ENCODE peak calls at places on chromosome 12, in ten cellular contexts. One of them, this sample, is unnamed.

GRCh38 chr12:103177624-103178023 is 220.2 kb downstream of the ASCL1 start:
- DNase-seq in cardiac muscle cell: no peak
- DNase-seq in astrocyte of the spinal cord: no peak
- DNase-seq in breast epithelium: no peak
- DNase-seq in HFFc6: no peak
- DNase-seq in endothelial cell: no peak
- DNase-seq in GM20000: no peak
- DNase-seq in psoas muscle: no peak
- DNase-seq in transverse colon: no peak
- DNase-seq in WTC11: no peak
- DNase-seq in this sample: no peak

GRCh38 chr12:83514372-83514771 is 827.7 kb downstream of the TMTC2 start:
- DNase-seq in HFFc6: no peak
- DNase-seq in psoas muscle: no peak
- DNase-seq in GM20000: no peak
- DNase-seq in transverse colon: no peak
- DNase-seq in endothelial cell: no peak
- DNase-seq in WTC11: no peak
- DNase-seq in breast epithelium: no peak
- DNase-seq in cardiac muscle cell: no peak
- DNase-seq in astrocyte of the spinal cord: no peak
- DNase-seq in this sample: no peak

GRCh38 chr12:12415886-12416285 is 59.0 kb downstream of the BORCS5 start:
- DNase-seq in WTC11: no peak
- DNase-seq in transverse colon: no peak
- DNase-seq in GM20000: no peak
- DNase-seq in endothelial cell: no peak
- DNase-seq in cardiac muscle cell: no peak
- DNase-seq in breast epithelium: no peak
- DNase-seq in astrocyte of the spinal cord: no peak
- DNase-seq in psoas muscle: no peak
- DNase-seq in HFFc6: no peak
- DNase-seq in this sample: no peak

GRCh38 chr12:2344476-2344875 is 291.7 kb downstream of the CACNA1C start:
- DNase-seq in transverse colon: no peak
- DNase-seq in GM20000: no peak
- DNase-seq in breast epithelium: no peak
- DNase-seq in psoas muscle: no peak
- DNase-seq in cardiac muscle cell: no peak
- DNase-seq in endothelial cell: no peak
- DNase-seq in HFFc6: no peak
- DNase-seq in WTC11: no peak
- DNase-seq in astrocyte of the spinal cord: no peak
- DNase-seq in this sample: no peak

GRCh38 chr12:94244165-94245133 is 96.1 kb downstream of the PLXNC1 start:
- DNase-seq in endothelial cell: no peak
- DNase-seq in astrocyte of the spinal cord: no peak
- DNase-seq in WTC11: no peak
- DNase-seq in GM20000: peak
- DNase-seq in HFFc6: no peak
- DNase-seq in cardiac muscle cell: no peak
- DNase-seq in psoas muscle: no peak
- DNase-seq in breast epithelium: no peak
- DNase-seq in transverse colon: peak
- DNase-seq in this sample: peak

GRCh38 chr12:26991826-26992225 is 22.4 kb downstream of the TM7SF3 start:
- DNase-seq in transverse colon: no peak
- DNase-seq in astrocyte of the spinal cord: no peak
- DNase-seq in WTC11: no peak
- DNase-seq in endothelial cell: no peak
- DNase-seq in breast epithelium: no peak
- DNase-seq in psoas muscle: no peak
- DNase-seq in HFFc6: no peak
- DNase-seq in GM20000: no peak
- DNase-seq in cardiac muscle cell: no peak
- DNase-seq in this sample: no peak

GRCh38 chr12:38892090-38892786 is 13.2 kb downstream of the CPNE8 start:
- DNase-seq in WTC11: no peak
- DNase-seq in cardiac muscle cell: no peak
- DNase-seq in astrocyte of the spinal cord: no peak
- DNase-seq in HFFc6: no peak
- DNase-seq in GM20000: no peak
- DNase-seq in transverse colon: peak
- DNase-seq in breast epithelium: no peak
- DNase-seq in endothelial cell: no peak
- DNase-seq in psoas muscle: no peak
- DNase-seq in this sample: no peak

GRCh38 chr12:56029666-56030293 is 8.9 kb downstream of the IKZF4 start:
- DNase-seq in GM20000: peak
- DNase-seq in astrocyte of the spinal cord: peak
- DNase-seq in endothelial cell: peak
- DNase-seq in cardiac muscle cell: peak
- DNase-seq in psoas muscle: no peak
- DNase-seq in WTC11: peak
- DNase-seq in breast epithelium: no peak
- DNase-seq in transverse colon: peak
- DNase-seq in HFFc6: peak
- DNase-seq in this sample: peak

GRCh38 chr12:56839489-56840442 is 76.6 kb downstream of the HSD17B6 start:
- DNase-seq in GM20000: peak
- DNase-seq in astrocyte of the spinal cord: peak
- DNase-seq in psoas muscle: peak
- DNase-seq in cardiac muscle cell: peak
- DNase-seq in breast epithelium: no peak
- DNase-seq in WTC11: peak
- DNase-seq in HFFc6: peak
- DNase-seq in transverse colon: peak
- DNase-seq in endothelial cell: peak
- DNase-seq in this sample: peak

GRCh38 chr12:5170894-5171293 is 127.2 kb downstream of the KCNA5 start:
- DNase-seq in astrocyte of the spinal cord: no peak
- DNase-seq in GM20000: no peak
- DNase-seq in HFFc6: no peak
- DNase-seq in transverse colon: no peak
- DNase-seq in cardiac muscle cell: peak
- DNase-seq in breast epithelium: no peak
- DNase-seq in psoas muscle: no peak
- DNase-seq in endothelial cell: no peak
- DNase-seq in WTC11: no peak
- DNase-seq in this sample: no peak

GRCh38 chr12:23055004-23055403 is 430.0 kb downstream of the ETNK1 start:
- DNase-seq in HFFc6: no peak
- DNase-seq in GM20000: no peak
- DNase-seq in transverse colon: peak
- DNase-seq in astrocyte of the spinal cord: peak
- DNase-seq in psoas muscle: no peak
- DNase-seq in WTC11: peak
- DNase-seq in cardiac muscle cell: peak
- DNase-seq in endothelial cell: peak
- DNase-seq in breast epithelium: no peak
- DNase-seq in this sample: no peak
- TF ChIP-seq CTCF in HFFc6: peak
- TF ChIP-seq CTCF in GM20000: no peak
- TF ChIP-seq CTCF in transverse colon: peak
- TF ChIP-seq CTCF in astrocyte of the spinal cord: peak
- TF ChIP-seq CTCF in psoas muscle: no peak
- TF ChIP-seq CTCF in WTC11: peak
- TF ChIP-seq CTCF in cardiac muscle cell: peak
- TF ChIP-seq CTCF in endothelial cell: peak
- TF ChIP-seq CTCF in breast epithelium: no peak
- TF ChIP-seq CTCF in this sample: peak

GRCh38 chr12:84874825-84875139 is 37.8 kb downstream of the SLC6A15 start:
- DNase-seq in cardiac muscle cell: no peak
- DNase-seq in HFFc6: no peak
- DNase-seq in astrocyte of the spinal cord: no peak
- DNase-seq in endothelial cell: no peak
- DNase-seq in psoas muscle: no peak
- DNase-seq in breast epithelium: no peak
- DNase-seq in WTC11: no peak
- DNase-seq in transverse colon: no peak
- DNase-seq in GM20000: no peak
- DNase-seq in this sample: no peak
- TF ChIP-seq CTCF in cardiac muscle cell: no peak
- TF ChIP-seq CTCF in HFFc6: peak
- TF ChIP-seq CTCF in astrocyte of the spinal cord: no peak
- TF ChIP-seq CTCF in endothelial cell: peak
- TF ChIP-seq CTCF in psoas muscle: no peak
- TF ChIP-seq CTCF in breast epithelium: no peak
- TF ChIP-seq CTCF in WTC11: no peak
- TF ChIP-seq CTCF in transverse colon: no peak
- TF ChIP-seq CTCF in GM20000: no peak
- TF ChIP-seq CTCF in this sample: no peak

GRCh38 chr12:50505945-50506344 is 1.2 kb downstream of the DIP2B start:
- DNase-seq in WTC11: no peak
- DNase-seq in HFFc6: no peak
- DNase-seq in astrocyte of the spinal cord: peak
- DNase-seq in GM20000: peak
- DNase-seq in endothelial cell: no peak
- DNase-seq in cardiac muscle cell: no peak
- DNase-seq in breast epithelium: no peak
- DNase-seq in psoas muscle: no peak
- DNase-seq in transverse colon: peak
- DNase-seq in this sample: no peak

GRCh38 chr12:50505386-50505827 is 622 bp downstream of the DIP2B start:
- DNase-seq in endothelial cell: no peak
- DNase-seq in psoas muscle: no peak
- DNase-seq in GM20000: peak
- DNase-seq in WTC11: peak
- DNase-seq in cardiac muscle cell: peak
- DNase-seq in astrocyte of the spinal cord: peak
- DNase-seq in HFFc6: no peak
- DNase-seq in breast epithelium: no peak
- DNase-seq in transverse colon: peak
- DNase-seq in this sample: peak

GRCh38 chr12:50506753-50507473 is 2.1 kb downstream of the DIP2B start:
- DNase-seq in WTC11: no peak
- DNase-seq in GM20000: no peak
- DNase-seq in endothelial cell: no peak
- DNase-seq in astrocyte of the spinal cord: no peak
- DNase-seq in cardiac muscle cell: no peak
- DNase-seq in transverse colon: no peak
- DNase-seq in HFFc6: no peak
- DNase-seq in psoas muscle: no peak
- DNase-seq in breast epithelium: no peak
- DNase-seq in this sample: no peak

GRCh38 chr12:50507474-50507838 is 2.7 kb downstream of the DIP2B start:
- DNase-seq in cardiac muscle cell: no peak
- DNase-seq in WTC11: no peak
- DNase-seq in endothelial cell: no peak
- DNase-seq in transverse colon: no peak
- DNase-seq in astrocyte of the spinal cord: no peak
- DNase-seq in HFFc6: no peak
- DNase-seq in breast epithelium: no peak
- DNase-seq in GM20000: no peak
- DNase-seq in psoas muscle: no peak
- DNase-seq in this sample: no peak

DNA sequence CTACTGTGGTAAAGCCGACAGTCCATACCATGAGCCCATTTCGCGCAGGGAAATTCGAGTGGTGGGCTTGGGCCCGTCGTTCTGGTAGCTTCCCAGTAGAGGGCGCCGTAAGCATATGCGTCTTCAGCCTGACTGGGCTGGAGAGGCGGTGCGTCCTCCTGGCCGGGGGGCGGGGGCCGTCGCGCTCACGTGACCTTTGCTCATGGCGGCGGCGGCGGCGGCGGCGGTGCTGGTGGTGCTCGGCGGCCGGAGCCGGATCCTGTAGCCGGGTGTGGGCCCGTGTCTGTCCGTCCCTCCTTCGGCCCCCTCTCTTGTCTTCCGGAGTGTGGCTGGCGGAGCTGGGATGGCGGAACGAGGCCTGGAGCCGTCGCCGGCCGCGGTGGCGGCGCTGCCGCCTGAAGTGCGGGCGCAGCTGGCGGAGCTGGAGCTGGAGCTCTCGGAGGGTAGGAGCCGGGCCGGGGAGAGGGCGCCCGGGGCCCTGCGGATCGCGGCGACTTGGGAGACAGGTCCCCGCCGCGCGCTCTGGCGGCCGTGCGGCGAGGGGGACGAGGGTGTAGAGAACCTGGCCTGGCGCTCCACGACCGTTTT is at the start of gene DIP2B:
- DNase-seq in astrocyte of the spinal cord: peak
- DNase-seq in HFFc6: peak
- DNase-seq in endothelial cell: peak
- DNase-seq in WTC11: peak
- DNase-seq in psoas muscle: peak
- DNase-seq in cardiac muscle cell: peak
- DNase-seq in GM20000: peak
- DNase-seq in breast epithelium: peak
- DNase-seq in transverse colon: peak
- DNase-seq in this sample: peak
- TF ChIP-seq CTCF in astrocyte of the spinal cord: peak
- TF ChIP-seq CTCF in HFFc6: peak
- TF ChIP-seq CTCF in endothelial cell: peak
- TF ChIP-seq CTCF in WTC11: peak
- TF ChIP-seq CTCF in psoas muscle: peak
- TF ChIP-seq CTCF in cardiac muscle cell: peak
- TF ChIP-seq CTCF in GM20000: peak
- TF ChIP-seq CTCF in breast epithelium: peak
- TF ChIP-seq CTCF in transverse colon: peak
- TF ChIP-seq CTCF in this sample: peak

GRCh38 chr12:54147186-54147585 is 41.6 kb downstream of the SMUG1 start:
- DNase-seq in WTC11: no peak
- DNase-seq in HFFc6: no peak
- DNase-seq in breast epithelium: no peak
- DNase-seq in transverse colon: no peak
- DNase-seq in cardiac muscle cell: no peak
- DNase-seq in GM20000: no peak
- DNase-seq in astrocyte of the spinal cord: no peak
- DNase-seq in endothelial cell: no peak
- DNase-seq in psoas muscle: no peak
- DNase-seq in this sample: no peak
- TF ChIP-seq CTCF in WTC11: no peak
- TF ChIP-seq CTCF in HFFc6: no peak
- TF ChIP-seq CTCF in breast epithelium: no peak
- TF ChIP-seq CTCF in transverse colon: no peak
- TF ChIP-seq CTCF in cardiac muscle cell: no peak
- TF ChIP-seq CTCF in GM20000: no peak
- TF ChIP-seq CTCF in astrocyte of the spinal cord: no peak
- TF ChIP-seq CTCF in endothelial cell: no peak
- TF ChIP-seq CTCF in psoas muscle: no peak
- TF ChIP-seq CTCF in this sample: no peak

GRCh38 chr12:131348226-131349010 is 362.5 kb upstream of the SFSWAP start:
- DNase-seq in breast epithelium: no peak
- DNase-seq in endothelial cell: no peak
- DNase-seq in transverse colon: no peak
- DNase-seq in cardiac muscle cell: no peak
- DNase-seq in psoas muscle: no peak
- DNase-seq in astrocyte of the spinal cord: no peak
- DNase-seq in GM20000: no peak
- DNase-seq in WTC11: no peak
- DNase-seq in HFFc6: no peak
- DNase-seq in this sample: no peak
- TF ChIP-seq CTCF in breast epithelium: no peak
- TF ChIP-seq CTCF in endothelial cell: no peak
- TF ChIP-seq CTCF in transverse colon: no peak
- TF ChIP-seq CTCF in cardiac muscle cell: no peak
- TF ChIP-seq CTCF in psoas muscle: no peak
- TF ChIP-seq CTCF in astrocyte of the spinal cord: no peak
- TF ChIP-seq CTCF in GM20000: no peak
- TF ChIP-seq CTCF in WTC11: no peak
- TF ChIP-seq CTCF in HFFc6: no peak
- TF ChIP-seq CTCF in this sample: no peak

This sample was measured in GM13976.